ENCODE peak calls at places on chromosomes 1 and 21, in ten cellular contexts. E is GM19239; G is cerebellar cortex; P is AG10803; W is NCI-H1092 treated with DMSO at 0.1 percent for 48 hours; T is CD8-positive, alpha-beta memory T cell; Q is lower leg skin; C is kidney; U is stimulated activated CD8-positive, alpha-beta memory T cell treated with anti-CD3 and anti-CD28 coated beads, Interleukin-15, amount 100 ng/mL, for 1 hour; K is stimulated activated CD4-positive, alpha-beta T cell treated with anti-CD3 and anti-CD28 coated beads, Interleukin-15, amount 100 ng/mL, for 48 hours. B is an unnamed sample.

GRCh38 chr1:68285046-68285445 is 52.7 kb upstream of the WLS start:
- DNase-seq in E (no peak), G (no peak), P (no peak), W (no peak), T (no peak), Q (no peak), C (no peak), U (no peak), K (no peak), B (no peak)

GRCh38 chr21:42453301-42454220 is 42.5 kb downstream of the RSPH1 start:
- DNase-seq in E (no peak), G (no peak), P (no peak), W (no peak), T (no peak), Q (no peak), C (peak; percentile 75), U (no peak), K (no peak), B (no peak)

GRCh38 chr1:41102208-41102607 is 80.7 kb upstream of the SLFNL1 start:
- DNase-seq in E (no peak), G (peak; percentile 80), P (peak; percentile 98), W (peak; percentile 24), T (no peak), Q (peak; percentile 97), C (peak; percentile 94), U (no peak), K (no peak), B (peak; percentile 88)

GRCh38 chr1:25828491-25828890 is 8.7 kb downstream of the MTFR1L start:
- DNase-seq in E (no peak), G (no peak), P (no peak), W (no peak), T (no peak), Q (no peak), C (no peak), U (no peak), K (no peak), B (no peak)

GRCh38 chr1:203672354-203672753 is 45.7 kb downstream of the ATP2B4 start:
- DNase-seq in E (no peak), G (peak; percentile 27), P (peak; percentile 81), W (peak; percentile 39), T (no peak), Q (no peak), C (no peak), U (no peak), K (no peak), B (peak; percentile 65)

GRCh38 chr1:16048573-16049189 is 5.1 kb downstream of the CLCNKB start:
- DNase-seq in E (no peak), G (no peak), P (peak; percentile 24), W (peak; percentile 15), T (no peak), Q (no peak), C (peak; percentile 88), U (no peak), K (peak; percentile 10), B (no peak)

GRCh38 chr1:55670331-55671082 is 455.3 kb upstream of the USP24 start:
- DNase-seq in E (no peak), G (no peak), P (peak; percentile 60), W (no peak), T (no peak), Q (no peak), C (no peak), U (no peak), K (no peak), B (no peak)

GRCh38 chr1:70896224-70896623 is 151.4 kb downstream of the PTGER3 start:
- DNase-seq in E (no peak), G (no peak), P (peak; percentile 26), W (no peak), T (no peak), Q (no peak), C (no peak), U (no peak), K (no peak), B (no peak)

GRCh38 chr1:13803546-13804239 is 103.7 kb downstream of the PRDM2 start:
- DNase-seq in E (no peak), G (no peak), P (no peak), W (no peak), T (no peak), Q (peak; percentile 82), C (no peak), U (no peak), K (no peak), B (no peak)

GRCh38 chr1:91173379-91173890 is 151.6 kb upstream of the ZNF644 start:
- DNase-seq in E (no peak), G (no peak), P (peak; percentile 8), W (peak; percentile 12), T (no peak), Q (no peak), C (no peak), U (no peak), K (no peak), B (no peak)

GRCh38 chr1:151134396-151134795 is 12.0 kb downstream of the SEMA6C start:
- DNase-seq in E (no peak), G (no peak), P (no peak), W (peak; percentile 4), T (no peak), Q (no peak), C (peak; percentile 8), U (no peak), K (no peak), B (no peak)

GRCh38 chr1:172344444-172344843 is 76.0 kb upstream of the C1orf105 start:
- DNase-seq in E (no peak), G (no peak), P (peak; percentile 23), W (no peak), T (no peak), Q (no peak), C (no peak), U (no peak), K (no peak), B (no peak)

GRCh38 chr1:155078496-155079209 is at the start of gene EFNA3:
- DNase-seq in E (peak; percentile 71), G (no peak), P (peak; percentile 26), W (peak; percentile 73), T (peak; percentile 73), Q (peak; percentile 93), C (peak; percentile 91), U (no peak), K (no peak), B (no peak)

GRCh38 chr1:30378023-30378596 is 345.3 kb downstream of the MATN1 start:
- DNase-seq in E (no peak), G (no peak), P (no peak), W (no peak), T (no peak), Q (peak; percentile 60), C (peak; percentile 41), U (no peak), K (no peak), B (no peak)

GRCh38 chr1:52365091-52365745 is 787 bp downstream of the CC2D1B start:
- DNase-seq in E (peak; percentile 36), G (peak; percentile 50), P (peak; percentile 69), W (peak; percentile 22), T (no peak), Q (peak; percentile 91), C (peak; percentile 85), U (no peak), K (no peak), B (no peak)

GRCh38 chr1:67149179-67149770 is 14.5 kb upstream of the C1orf141 start:
- DNase-seq in E (peak; percentile 52), G (peak; percentile 62), P (peak; percentile 86), W (peak; percentile 67), T (peak; percentile 67), Q (no peak), C (no peak), U (peak; percentile 38), K (peak; percentile 48), B (peak; percentile 37)

GRCh38 chr1:207807395-207808321 is 55.8 kb downstream of the CD46 start:
- DNase-seq in E (no peak), G (no peak), P (no peak), W (no peak), T (no peak), Q (no peak), C (peak; percentile 92), U (no peak), K (no peak), B (no peak)

GRCh38 chr1:12230549-12231275 is 882 bp downstream of the VPS13D start:
- DNase-seq in E (no peak), G (peak; percentile 22), P (peak; percentile 36), W (no peak), T (no peak), Q (no peak), C (peak; percentile 84), U (no peak), K (no peak), B (no peak)

GRCh38 chr1:211241071-211241470 is 18.1 kb upstream of the RCOR3 start:
- DNase-seq in E (no peak), G (no peak), P (no peak), W (no peak), T (no peak), Q (no peak), C (no peak), U (no peak), K (no peak), B (no peak)

GRCh38 chr1:206878456-206878855 is 13.0 kb downstream of the IL20 start:
- DNase-seq in E (no peak), G (no peak), P (no peak), W (no peak), T (no peak), Q (no peak), C (no peak), U (no peak), K (no peak), B (no peak)

B was measured in pulmonary artery endothelial cell.